ENCODE peak calls at places on chromosomes 4 and X, in four cellular contexts. S, X, Z and I are unnamed samples.

GRCh38 chr4:130125468-130125867 is 1029.5 kb downstream of the C4orf33 start:
- DNase-seq in S (no peak), X (peak; percentile 53), Z (no peak), I (no peak)

GRCh38 chrX:49309401-49309981 is 6.0 kb downstream of the GAGE10 start:
- DNase-seq in S (no peak), X (peak; percentile 31), Z (no peak), I (no peak)

GRCh38 chr4:90113881-90114457 is 13.2 kb upstream of the CCSER1 start:
- DNase-seq in S (no peak), X (peak; percentile 30), Z (no peak), I (no peak)

GRCh38 chr4:40845136-40845910 is 95.6 kb downstream of the NSUN7 start:
- DNase-seq in S (no peak), X (no peak), Z (no peak), I (no peak)

GRCh38 chr4:140090215-140090731 is 63.7 kb downstream of the MAML3 start:
- DNase-seq in S (no peak), X (peak; percentile 73), Z (no peak), I (no peak)

GRCh38 chrX:2261838-2262678 is 238.7 kb downstream of the DHRSX start:
- DNase-seq in S (no peak), X (no peak), Z (no peak), I (no peak)

GRCh38 chr4:186304816-186305520 is 39.0 kb downstream of the F11 start:
- DNase-seq in S (no peak), X (no peak), Z (no peak), I (no peak)

GRCh38 chrX:47523297-47523696 is 37.7 kb upstream of the ARAF start:
- DNase-seq in S (peak; percentile 85), X (peak; percentile 62), Z (peak; percentile 89), I (peak; percentile 85)

GRCh38 chr4:7186081-7186480 is 6.3 kb upstream of the SORCS2 start:
- DNase-seq in S (no peak), X (no peak), Z (peak; percentile 41), I (no peak)

GRCh38 chr4:139740531-139741041 is 75.0 kb downstream of the MGST2 start:
- DNase-seq in S (peak; percentile 62), X (peak; percentile 89), Z (peak; percentile 70), I (peak; percentile 60)

GRCh38 chr4:46277165-46277951 is 112.6 kb downstream of the GABRA2 start:
- DNase-seq in S (no peak), X (no peak), Z (peak; percentile 6), I (no peak)

GRCh38 chr4:71288875-71289274 is 49.9 kb upstream of the SLC4A4 start:
- DNase-seq in S (no peak), X (no peak), Z (no peak), I (no peak)

GRCh38 chrX:16603822-16604221 is 46.1 kb upstream of the S100G start:
- DNase-seq in S (no peak), X (no peak), Z (no peak), I (no peak)

GRCh38 chr4:47990145-47990544 is 26.3 kb downstream of the CNGA1 start:
- DNase-seq in S (no peak), X (no peak), Z (no peak), I (no peak)

GRCh38 chr4:13355036-13355910 is 128.9 kb downstream of the RAB28 start:
- DNase-seq in S (no peak), X (peak; percentile 5), Z (no peak), I (no peak)

GRCh38 chr4:40264995-40265909 is 68.4 kb downstream of the RHOH start:
- DNase-seq in S (no peak), X (peak; percentile 28), Z (no peak), I (peak; percentile 23)

GRCh38 chr4:72567821-72568620 is 1.0 kb downstream of the ADAMTS3 start:
- DNase-seq in S (peak; percentile 73), X (peak; percentile 90), Z (peak; percentile 78), I (peak; percentile 40)
- H3K4me3 ChIP-seq in S (peak overlapping the region; percentile 59), X (peak overlapping the region; percentile 73), Z (peak overlapping the region; percentile 65), I (peak overlapping the region; percentile 74)

GRCh38 chr4:1404573-1405248 is 1.5 kb downstream of the NKX1-1 start:
- DNase-seq in S (no peak), X (no peak), Z (peak; percentile 30), I (no peak)

GRCh38 chr4:1406946-1407656 is 859 bp upstream of the NKX1-1 start:
- DNase-seq in S (no peak), X (no peak), Z (peak; percentile 21), I (no peak)

GRCh38 chr4:1405249-1405635 is 1.0 kb downstream of the NKX1-1 start:
- DNase-seq in S (no peak), X (no peak), Z (peak; percentile 3), I (no peak)

GRCh38 chr4:1406416-1406945 is at the start of gene NKX1-1:
- DNase-seq in S (no peak), X (no peak), Z (peak; percentile 24), I (no peak)

DNA sequence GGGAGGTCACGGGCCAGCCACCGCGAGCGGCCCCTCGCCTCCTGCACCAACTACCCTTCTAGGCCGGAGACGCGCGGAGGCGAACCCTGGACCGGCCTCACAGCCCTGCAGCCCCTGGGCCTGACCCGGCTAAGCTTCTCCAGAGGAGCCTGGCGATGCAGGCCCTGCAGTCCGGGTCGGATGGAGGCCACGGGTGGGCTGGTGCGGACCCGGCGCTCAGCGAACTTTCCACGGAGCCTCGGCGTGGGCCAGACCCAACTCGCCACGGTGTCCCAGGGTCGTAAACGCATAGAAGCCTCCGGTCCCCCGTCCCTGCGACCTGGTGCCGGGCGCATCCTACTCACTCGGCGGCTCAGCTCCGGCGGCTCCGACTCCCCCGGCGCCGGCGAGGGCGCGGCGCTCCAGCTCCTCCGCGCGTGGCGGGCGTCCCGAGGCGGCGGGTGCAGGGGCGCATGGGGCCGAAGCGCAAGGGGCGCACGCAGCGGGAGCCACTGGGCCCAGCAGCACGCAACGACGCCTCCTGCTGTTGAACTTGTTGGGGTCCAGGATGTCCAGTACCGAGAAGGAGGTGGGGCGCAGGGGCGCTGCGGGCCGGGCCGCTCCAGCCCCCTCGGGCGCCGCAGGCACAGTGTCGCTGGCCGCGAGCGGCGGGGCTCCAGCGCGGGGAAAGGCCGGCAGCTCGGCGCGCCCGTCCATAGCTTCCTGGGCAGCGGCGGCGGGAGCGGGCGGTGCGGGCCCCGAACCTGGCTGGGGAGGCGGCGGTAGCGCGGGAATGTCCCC is 416 bp downstream of the NKX1-1 start:
- DNase-seq in S (no peak), X (no peak), Z (peak; percentile 24), I (no peak)
- H3K4me3 ChIP-seq in S (no peak overlapping the region), X (no peak overlapping the region), Z (no peak overlapping the region), I (no peak overlapping the region)

GRCh38 chr4:184039963-184040383 is 134.9 kb downstream of the STOX2 start:
- DNase-seq in S (no peak), X (no peak), Z (no peak), I (no peak)
- H3K4me3 ChIP-seq in S (peak overlapping the region; percentile 8), X (no peak overlapping the region), Z (peak overlapping the region; percentile 27), I (peak overlapping the region; percentile 52)

GRCh38 chr4:38674206-38675144 is 10.5 kb downstream of the KLF3 start:
- DNase-seq in S (no peak), X (no peak), Z (no peak), I (no peak)

GRCh38 chr4:38671594-38671943 is 7.6 kb downstream of the KLF3 start:
- DNase-seq in S (no peak), X (no peak), Z (no peak), I (no peak)

GRCh38 chr4:38670939-38671593 is 7.1 kb downstream of the KLF3 start:
- DNase-seq in S (no peak), X (no peak), Z (peak; percentile 61), I (no peak)

GRCh38 chr4:38673109-38673978 is 9.3 kb downstream of the KLF3 start:
- DNase-seq in S (no peak), X (no peak), Z (peak; percentile 63), I (peak; percentile 67)

DNA sequence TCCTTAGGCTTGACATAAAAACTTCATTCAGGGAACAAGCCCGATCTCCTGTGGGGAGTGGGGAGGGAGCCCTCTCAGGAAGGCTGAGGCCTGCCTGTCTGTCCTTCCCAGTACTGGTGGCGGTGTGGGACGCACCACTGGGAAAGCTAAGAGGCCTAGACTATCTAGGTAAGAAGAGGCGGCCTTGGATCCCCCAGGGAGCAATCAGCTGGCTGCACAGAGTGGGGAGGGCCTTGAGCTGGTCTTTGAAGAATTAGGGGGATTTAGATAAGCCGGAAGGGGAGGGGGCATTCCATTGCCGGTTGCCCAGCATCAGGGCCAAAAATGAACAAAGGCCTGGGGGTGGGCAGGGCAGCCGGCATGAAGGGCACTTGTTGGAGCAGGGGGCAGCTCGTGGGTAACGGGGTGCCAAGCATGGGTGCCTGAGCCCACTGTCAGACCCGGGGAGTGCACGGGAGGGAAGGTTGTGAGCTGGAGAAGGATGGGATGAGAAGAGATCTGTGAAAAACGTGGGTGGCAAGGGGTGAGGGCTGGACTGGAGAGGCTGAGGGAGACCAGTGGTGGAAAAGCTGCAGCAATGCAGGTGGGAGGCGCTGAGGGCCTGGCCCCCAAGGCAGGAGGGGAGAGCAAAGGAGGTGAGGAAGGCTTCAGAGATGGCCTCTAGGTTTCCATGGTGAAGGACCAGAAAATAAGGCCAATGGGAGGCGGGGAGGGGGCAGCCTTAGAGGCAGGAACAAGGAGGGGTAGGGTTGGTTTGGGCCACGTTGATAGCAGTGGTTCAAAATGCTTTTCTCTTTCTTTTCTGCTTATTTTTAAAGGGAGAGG is 8.5 kb downstream of the KLF3 start:
- DNase-seq in S (no peak), X (no peak), Z (no peak), I (no peak)
- H3K4me3 ChIP-seq in S (peak overlapping the region; percentile 5), X (no peak overlapping the region), Z (peak overlapping the region; percentile 23), I (peak overlapping the region; percentile 74)

GRCh38 chr4:185144601-185145240 is 1.7 kb downstream of the SLC25A4 start:
- DNase-seq in S (peak; percentile 23), X (no peak), Z (no peak), I (no peak)
- H3K4me3 ChIP-seq in S (peak overlapping the region; percentile 72), X (no peak overlapping the region), Z (peak overlapping the region; percentile 72), I (peak overlapping the region; percentile 75)

DNA sequence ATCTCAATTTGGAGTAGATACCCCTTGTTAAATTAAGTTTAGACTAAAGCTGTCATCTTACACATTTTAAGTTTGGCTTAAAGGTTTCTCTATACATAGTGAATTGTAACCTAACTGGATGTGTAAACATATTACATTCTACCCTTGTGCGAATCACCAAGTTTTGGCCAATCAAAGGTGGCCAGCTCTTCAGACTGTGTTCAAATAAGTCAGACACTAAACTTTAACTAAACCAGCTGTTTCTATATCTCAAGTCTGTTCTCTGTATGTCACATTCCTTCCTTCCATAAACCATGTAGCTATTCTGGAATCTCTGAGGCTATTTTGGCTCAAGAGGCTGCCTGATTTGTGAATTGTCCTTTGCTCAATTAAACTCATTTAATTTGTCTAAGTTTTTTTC is 6.8 kb downstream of the SULT1B1 start:
- DNase-seq in S (no peak), X (no peak), Z (no peak), I (no peak)
- H3K4me3 ChIP-seq in S (no peak overlapping the region), X (no peak overlapping the region), Z (no peak overlapping the region), I (no peak overlapping the region)